ENCODE peak calls at places on chromosomes 6 and 20, in four cellular contexts. One of them, this sample, is unnamed.

GRCh38 chr6:31004285-31004684 is 6.0 kb upstream of the MUC22 start:
- DNase-seq in neural progenitor cell: no peak
- DNase-seq in ovary: no peak
- DNase-seq in psoas muscle: no peak
- DNase-seq in this sample: no peak

GRCh38 chr6:50724381-50725124 is 11.2 kb downstream of the TFAP2D start:
- DNase-seq in ovary: no peak
- DNase-seq in neural progenitor cell: peak
- DNase-seq in psoas muscle: no peak
- DNase-seq in this sample: no peak

GRCh38 chr6:14516947-14517346 is 399.4 kb downstream of the CD83 start:
- DNase-seq in neural progenitor cell: no peak
- DNase-seq in ovary: no peak
- DNase-seq in psoas muscle: no peak
- DNase-seq in this sample: no peak

GRCh38 chr20:59082981-59083380 is 40.4 kb upstream of the PRELID3B start:
- DNase-seq in neural progenitor cell: no peak
- DNase-seq in psoas muscle: no peak
- DNase-seq in ovary: no peak
- DNase-seq in this sample: no peak

GRCh38 chr20:2874456-2874855 is 1.2 kb downstream of the PTPRA start:
- DNase-seq in psoas muscle: no peak
- DNase-seq in ovary: no peak
- DNase-seq in neural progenitor cell: peak
- DNase-seq in this sample: no peak

GRCh38 chr6:127971945-127972391 is 71.1 kb upstream of the THEMIS start:
- DNase-seq in psoas muscle: no peak
- DNase-seq in ovary: no peak
- DNase-seq in neural progenitor cell: no peak
- DNase-seq in this sample: no peak

GRCh38 chr6:44133003-44133931 is 5.9 kb downstream of the TMEM63B start:
- DNase-seq in ovary: no peak
- DNase-seq in neural progenitor cell: peak
- DNase-seq in psoas muscle: peak
- DNase-seq in this sample: peak

GRCh38 chr20:41275181-41275793 is 42.2 kb downstream of the ZHX3 start:
- DNase-seq in ovary: no peak
- DNase-seq in neural progenitor cell: no peak
- DNase-seq in psoas muscle: no peak
- DNase-seq in this sample: no peak

GRCh38 chr20:25057234-25058050 is 497 bp downstream of the ACSS1 start:
- DNase-seq in neural progenitor cell: peak
- DNase-seq in psoas muscle: peak
- DNase-seq in ovary: peak
- DNase-seq in this sample: peak

GRCh38 chr6:37566209-37566859 is 66.6 kb upstream of the CCDC167 start:
- DNase-seq in neural progenitor cell: peak
- DNase-seq in psoas muscle: peak
- DNase-seq in ovary: peak
- DNase-seq in this sample: peak

GRCh38 chr6:107079429-107079828 is 35.9 kb downstream of the BEND3 start:
- DNase-seq in neural progenitor cell: no peak
- DNase-seq in psoas muscle: no peak
- DNase-seq in ovary: no peak
- DNase-seq in this sample: no peak

GRCh38 chr6:141968632-141969031 is 164.1 kb upstream of the GJE1 start:
- DNase-seq in neural progenitor cell: no peak
- DNase-seq in ovary: no peak
- DNase-seq in psoas muscle: no peak
- DNase-seq in this sample: no peak

GRCh38 chr20:22795897-22796296 is 211.5 kb upstream of the FOXA2 start:
- DNase-seq in neural progenitor cell: peak
- DNase-seq in psoas muscle: peak
- DNase-seq in ovary: peak
- DNase-seq in this sample: peak

GRCh38 chr20:53399131-53399530 is 194.5 kb downstream of the ZNF217 start:
- DNase-seq in neural progenitor cell: no peak
- DNase-seq in psoas muscle: no peak
- DNase-seq in ovary: no peak
- DNase-seq in this sample: no peak

GRCh38 chr6:82738773-82739172 is 326.9 kb downstream of the UBE3D start:
- DNase-seq in ovary: no peak
- DNase-seq in neural progenitor cell: no peak
- DNase-seq in psoas muscle: no peak
- DNase-seq in this sample: no peak
- TF ChIP-seq CTCF in ovary: no peak
- TF ChIP-seq CTCF in neural progenitor cell: no peak
- TF ChIP-seq CTCF in psoas muscle: no peak
- TF ChIP-seq CTCF in this sample: no peak

DNA sequence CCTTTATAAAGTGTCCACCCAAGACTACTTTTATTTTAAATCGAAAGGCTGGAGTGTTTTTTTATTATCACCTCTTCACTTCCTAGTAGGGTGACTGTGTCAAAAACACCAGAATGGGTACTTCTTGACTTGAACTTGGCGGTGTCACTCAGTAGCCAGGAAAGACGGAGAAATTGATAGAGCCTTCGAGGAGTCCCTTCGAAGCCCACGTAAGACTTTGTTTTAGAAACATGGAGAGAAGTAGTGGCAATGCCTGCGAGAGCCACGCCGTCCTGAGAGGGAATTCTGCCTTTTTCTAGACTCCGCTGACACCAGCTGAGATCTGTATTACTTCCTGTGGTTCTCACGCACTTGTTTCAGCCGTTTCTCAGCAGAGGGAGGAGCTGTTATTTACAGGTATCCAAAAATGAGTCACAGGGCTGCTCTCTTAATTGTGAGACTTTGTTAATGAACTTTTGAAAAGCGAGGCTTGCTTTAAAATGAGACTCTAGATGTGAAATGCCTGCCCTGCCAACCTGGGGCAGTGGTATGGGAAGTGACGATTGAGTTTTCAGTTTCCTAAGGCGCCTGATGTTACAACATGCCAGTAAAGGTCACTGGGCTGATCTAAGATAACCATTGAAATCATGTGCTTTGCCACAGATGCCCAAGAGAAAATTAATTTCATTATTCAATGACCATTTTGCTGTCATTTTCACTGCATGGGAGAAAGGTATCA is 852 bp downstream of the STX11 start:
- DNase-seq in psoas muscle: no peak
- DNase-seq in ovary: no peak
- DNase-seq in neural progenitor cell: peak
- DNase-seq in this sample: no peak
- TF ChIP-seq CTCF in psoas muscle: no peak
- TF ChIP-seq CTCF in ovary: no peak
- TF ChIP-seq CTCF in neural progenitor cell: no peak
- TF ChIP-seq CTCF in this sample: no peak

GRCh38 chr6:11096109-11096508 is 2.5 kb downstream of the SMIM13 start:
- DNase-seq in neural progenitor cell: peak
- DNase-seq in ovary: no peak
- DNase-seq in psoas muscle: no peak
- DNase-seq in this sample: no peak

GRCh38 chr6:11093065-11093590 is 506 bp upstream of the SMIM13 start:
- DNase-seq in psoas muscle: no peak
- DNase-seq in neural progenitor cell: no peak
- DNase-seq in ovary: no peak
- DNase-seq in this sample: no peak

GRCh38 chr6:11092654-11093053 is 980 bp upstream of the SMIM13 start:
- DNase-seq in neural progenitor cell: no peak
- DNase-seq in ovary: no peak
- DNase-seq in psoas muscle: no peak
- DNase-seq in this sample: no peak

GRCh38 chr6:11094411-11094851 is 797 bp downstream of the SMIM13 start:
- DNase-seq in neural progenitor cell: peak
- DNase-seq in psoas muscle: peak
- DNase-seq in ovary: no peak
- DNase-seq in this sample: peak

GRCh38 chr6:11093591-11094410 is at the start of gene SMIM13:
- DNase-seq in neural progenitor cell: peak
- DNase-seq in ovary: peak
- DNase-seq in psoas muscle: peak
- DNase-seq in this sample: peak
- TF ChIP-seq CTCF in neural progenitor cell: peak
- TF ChIP-seq CTCF in ovary: peak
- TF ChIP-seq CTCF in psoas muscle: peak
- TF ChIP-seq CTCF in this sample: peak

DNA sequence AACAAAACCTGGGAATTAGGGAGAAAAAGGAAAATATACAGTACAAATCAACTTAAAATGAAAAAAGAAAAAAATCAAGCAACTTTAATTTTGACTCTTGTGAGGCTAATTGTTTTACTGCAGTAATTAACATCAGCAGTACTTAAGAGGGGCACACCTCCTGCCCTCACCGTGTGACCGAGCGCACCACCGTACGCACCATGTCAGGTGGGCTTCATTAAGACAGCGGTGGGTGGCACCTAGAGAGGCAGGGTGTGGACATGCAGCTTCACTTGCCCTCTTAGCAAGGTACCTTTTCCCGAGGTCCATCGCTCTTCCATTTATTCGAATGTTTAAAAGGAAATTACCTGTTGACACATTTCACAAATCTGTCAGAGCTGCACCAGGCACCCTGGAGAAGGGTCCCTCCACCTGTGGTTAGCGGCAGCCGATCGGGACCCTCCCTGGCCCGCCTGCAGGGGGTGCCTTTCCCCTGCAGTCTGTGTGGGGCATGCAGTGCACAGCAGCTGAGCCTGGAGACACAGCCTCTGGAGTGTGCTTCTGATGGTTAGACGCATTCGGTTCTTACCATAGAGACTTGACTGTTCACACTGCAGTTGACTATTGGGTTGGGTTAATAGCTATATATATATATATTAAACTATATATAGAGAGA is 184.1 kb downstream of the TMEM242 start:
- DNase-seq in psoas muscle: no peak
- DNase-seq in ovary: no peak
- DNase-seq in neural progenitor cell: peak
- DNase-seq in this sample: no peak
- TF ChIP-seq CTCF in psoas muscle: peak
- TF ChIP-seq CTCF in ovary: no peak
- TF ChIP-seq CTCF in neural progenitor cell: peak
- TF ChIP-seq CTCF in this sample: peak

DNA sequence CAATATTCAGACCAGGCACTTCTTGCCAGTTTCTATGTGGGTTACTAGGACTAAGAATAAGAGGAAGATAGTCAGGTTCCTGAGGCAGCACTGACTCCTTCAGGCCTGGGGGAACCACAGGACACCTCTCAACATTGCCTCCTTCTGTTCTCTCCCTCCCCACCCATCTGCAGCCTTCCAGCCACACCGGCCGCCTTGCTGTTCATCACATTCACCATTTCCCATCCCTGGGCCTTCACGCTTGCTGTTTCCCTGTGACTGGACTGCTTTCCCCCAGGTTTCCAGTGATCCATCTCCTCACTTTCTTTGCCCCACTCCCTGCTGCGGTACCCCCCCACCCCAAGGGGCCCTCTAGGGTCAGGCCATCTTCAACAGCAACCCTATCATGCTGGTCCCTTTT is 69.2 kb upstream of the SIRPA start:
- DNase-seq in neural progenitor cell: no peak
- DNase-seq in ovary: no peak
- DNase-seq in psoas muscle: no peak
- DNase-seq in this sample: no peak
- TF ChIP-seq CTCF in neural progenitor cell: no peak
- TF ChIP-seq CTCF in ovary: no peak
- TF ChIP-seq CTCF in psoas muscle: no peak
- TF ChIP-seq CTCF in this sample: no peak

This sample was measured in left ventricle myocardium inferior.